ENCODE peak calls at places on chromosomes 3 and 15, in six cellular contexts. S, T, D, K, L and B are unnamed samples.

GRCh38 chr3:120311863-120312794 is 27.1 kb upstream of the GPR156 start:
- DNase-seq in T (no peak), S (no peak), K (no peak), L (no peak), D (no peak), B (no peak)

GRCh38 chr3:67090472-67090871 is 92.4 kb downstream of the KBTBD8 start:
- DNase-seq in T (no peak), L (no peak), K (no peak), D (no peak), S (no peak), B (no peak)

GRCh38 chr3:150240891-150241290 is 167.2 kb upstream of the TSC22D2 start:
- DNase-seq in L (no peak), K (no peak), S (no peak), T (no peak), D (no peak), B (no peak)

GRCh38 chr3:23886311-23886710 is 30.5 kb downstream of the NKIRAS1 start:
- DNase-seq in S (no peak), L (no peak), K (no peak), D (no peak), T (no peak), B (no peak)

GRCh38 chr3:143119009-143119914 is at the start of gene CHST2:
- DNase-seq in D (no peak), K (peak), T (peak), S (peak), L (peak), B (peak)

GRCh38 chr3:186025161-186025560 is 83.7 kb downstream of the ETV5 start:
- DNase-seq in S (no peak), L (no peak), T (no peak), D (no peak), K (no peak), B (no peak)

GRCh38 chr3:114741066-114741465 is 406.0 kb downstream of the ZBTB20 start:
- DNase-seq in L (no peak), S (no peak), T (no peak), D (no peak), K (no peak), B (no peak)

GRCh38 chr3:111610612-111611054 is 15.5 kb upstream of the ZBED2 start:
- DNase-seq in S (no peak), T (no peak), K (no peak), D (no peak), L (no peak), B (no peak)

GRCh38 chr15:68630205-68630555 is 51.4 kb downstream of the CORO2B start:
- DNase-seq in T (no peak), D (no peak), L (no peak), S (no peak), K (no peak), B (no peak)

GRCh38 chr3:134190272-134190671 is 60.4 kb downstream of the RYK start:
- DNase-seq in K (no peak), L (no peak), T (no peak), S (no peak), D (no peak), B (no peak)

GRCh38 chr15:95018888-95019545 is 787.7 kb downstream of the MCTP2 start:
- DNase-seq in L (no peak), K (no peak), T (no peak), S (no peak), D (no peak), B (no peak)

GRCh38 chr15:31297221-31297879 is 29.3 kb upstream of the KLF13 start:
- DNase-seq in T (no peak), K (no peak), S (no peak), D (no peak), L (no peak), B (no peak)

GRCh38 chr15:31391687-31392671 is 65.3 kb downstream of the KLF13 start:
- DNase-seq in S (peak), T (peak), K (peak), D (no peak), L (peak), B (peak)

GRCh38 chr3:99012051-99012450 is 110.6 kb upstream of the DCBLD2 start:
- DNase-seq in K (no peak), T (no peak), D (no peak), S (no peak), L (no peak), B (no peak)

GRCh38 chr15:97759363-97759762 is 201.1 kb upstream of the ARRDC4 start:
- DNase-seq in K (no peak), T (no peak), L (no peak), S (no peak), D (no peak), B (no peak)

GRCh38 chr3:187291512-187292132 is at the start of gene MASP1:
- DNase-seq in T (peak), S (no peak), K (no peak), D (peak), L (no peak), B (no peak)

GRCh38 chr3:50583897-50584296 is 14.6 kb downstream of the HEMK1 start:
- DNase-seq in L (peak), T (peak), S (no peak), K (no peak), D (no peak), B (no peak)

GRCh38 chr3:187315872-187316271 is 24.3 kb upstream of the MASP1 start:
- DNase-seq in S (no peak), K (no peak), T (no peak), L (no peak), D (no peak), B (no peak)

DNA sequence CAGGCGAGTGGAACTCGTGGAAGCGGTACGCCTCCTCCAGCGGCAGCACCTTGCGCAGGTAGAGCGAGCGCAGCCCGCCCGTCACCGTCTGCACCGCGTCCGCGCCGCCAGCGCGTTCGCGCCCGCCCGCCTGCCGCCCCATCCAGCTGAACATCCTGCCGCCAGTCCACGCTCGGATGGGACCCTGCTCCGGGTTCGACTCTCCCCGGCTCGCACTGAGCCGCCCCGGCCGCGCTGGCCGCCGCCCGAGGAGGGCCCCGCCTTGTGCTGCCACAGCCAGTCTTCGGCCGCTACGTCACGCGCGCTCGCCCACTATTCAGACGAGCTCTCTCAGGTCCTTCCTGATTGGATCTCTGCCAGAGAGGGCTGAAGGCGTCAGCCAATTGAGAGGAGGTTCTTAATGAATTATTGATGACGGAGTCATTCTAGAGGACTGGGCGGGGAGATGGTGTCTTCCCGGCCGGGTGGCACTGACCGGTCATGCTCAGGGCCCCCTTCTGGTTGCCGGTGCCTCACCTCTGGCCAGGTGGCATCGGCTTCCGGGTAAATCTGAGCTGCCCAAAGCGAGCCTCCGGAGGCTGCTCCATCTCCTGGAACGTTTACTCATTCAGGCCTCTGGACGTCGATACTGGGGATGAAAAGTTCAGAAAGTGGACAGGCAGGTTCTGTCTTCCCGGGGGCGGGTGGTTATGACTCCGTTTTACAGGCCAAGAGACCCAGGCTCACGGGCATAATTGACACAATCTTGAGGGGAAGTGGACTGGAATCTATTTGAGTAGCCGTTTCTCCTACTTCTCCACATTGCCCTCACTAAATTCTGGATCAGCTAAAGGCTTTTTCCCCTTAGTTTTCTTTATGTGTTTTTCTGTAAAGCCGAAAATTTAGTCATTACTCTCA is at the start of gene EHD4:
- DNase-seq in K (peak), L (peak), D (peak), T (peak), S (peak), B (peak)
- TF ChIP-seq CTCF in K (peak), L (peak), D (peak), T (peak), S (no peak), B (peak)

DNA sequence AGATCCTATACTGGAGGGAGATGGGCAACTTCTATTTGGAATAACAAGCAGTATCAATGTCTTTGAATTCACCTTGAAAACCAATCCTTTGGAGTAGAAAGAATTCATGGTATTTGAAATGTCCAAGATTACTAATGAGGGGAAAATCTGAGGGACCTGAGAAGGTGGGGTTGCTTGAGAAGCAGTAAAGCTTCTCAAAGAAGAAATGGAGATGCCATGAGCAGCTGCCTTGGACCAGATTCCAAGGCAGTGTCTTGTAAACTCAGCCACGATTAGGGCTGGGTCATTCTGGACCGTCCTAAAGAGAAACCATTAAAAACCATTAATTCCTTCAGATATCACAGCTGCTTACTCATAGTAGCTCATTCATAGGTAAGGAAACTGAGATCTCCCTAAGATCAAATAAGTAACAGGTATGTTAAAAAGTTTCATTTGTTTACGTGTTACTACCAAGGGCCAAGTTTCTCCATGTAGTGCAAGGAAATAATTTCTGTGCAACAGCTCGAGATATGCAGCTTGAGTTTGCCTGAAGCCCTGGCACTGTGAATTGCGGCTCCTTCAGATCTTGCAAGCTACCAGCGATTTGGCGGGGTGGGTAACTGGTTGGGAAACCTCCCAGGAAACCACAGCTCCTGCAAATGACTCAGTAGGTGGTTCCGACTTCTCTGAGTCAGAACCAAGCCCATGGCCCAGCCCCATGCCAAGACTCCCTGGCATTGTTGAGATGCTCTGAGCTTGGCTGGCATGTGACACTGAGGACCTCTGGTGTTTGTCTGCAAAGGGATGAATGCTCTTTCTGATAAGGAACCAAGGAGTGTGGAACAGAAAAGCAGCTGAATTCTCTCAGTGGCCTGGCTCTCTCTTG is 296.8 kb downstream of the RORA start:
- DNase-seq in D (no peak), T (peak), L (no peak), S (no peak), K (no peak), B (peak)
- TF ChIP-seq CTCF in D (peak), T (peak), L (peak), S (no peak), K (no peak), B (peak)

GRCh38 chr3:152905631-152906030 is 70.7 kb downstream of the P2RY1 start:
- DNase-seq in L (no peak), T (no peak), K (no peak), D (no peak), S (no peak), B (no peak)

GRCh38 chr3:152910966-152911365 is 76.0 kb downstream of the P2RY1 start:
- DNase-seq in K (no peak), T (no peak), S (no peak), L (no peak), D (no peak), B (no peak)

GRCh38 chr3:152909180-152909883 is 74.4 kb downstream of the P2RY1 start:
- DNase-seq in K (no peak), D (no peak), T (no peak), S (no peak), L (no peak), B (peak)

GRCh38 chr3:152915695-152916094 is 80.8 kb downstream of the P2RY1 start:
- DNase-seq in L (no peak), D (no peak), S (no peak), T (no peak), K (no peak), B (no peak)

GRCh38 chr3:152910211-152910610 is 75.3 kb downstream of the P2RY1 start:
- DNase-seq in S (no peak), K (no peak), L (no peak), D (peak), T (no peak), B (no peak)
- TF ChIP-seq CTCF in S (no peak), K (no peak), L (peak), D (peak), T (no peak), B (peak)

DNA sequence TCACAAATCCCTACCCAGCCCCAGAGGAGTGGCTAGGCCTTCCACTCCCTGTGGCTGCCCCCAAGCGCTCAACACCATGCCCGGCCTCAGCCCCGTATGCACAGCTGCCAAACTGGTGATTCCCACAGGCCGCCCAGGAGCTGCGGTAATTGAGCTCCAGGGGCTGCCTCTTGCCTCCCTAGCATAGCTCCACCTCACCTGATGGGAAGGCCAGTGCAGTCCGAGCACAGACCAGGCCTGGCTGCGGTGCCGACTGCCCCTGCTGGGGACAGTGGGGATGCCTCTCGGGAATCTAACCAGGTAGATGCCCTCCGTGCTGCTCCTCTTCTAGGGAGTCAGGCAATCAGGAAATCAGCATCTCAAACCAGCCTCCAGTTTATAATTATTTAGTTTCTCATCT is 25.9 kb downstream of the SCN5A start:
- DNase-seq in S (no peak), D (peak), T (no peak), K (peak), L (no peak), B (no peak)
- TF ChIP-seq CTCF in S (no peak), D (peak), T (no peak), K (peak), L (no peak), B (no peak)

GRCh38 chr3:61897848-61898247 is 336.5 kb downstream of the PTPRG start:
- DNase-seq in L (no peak), K (no peak), T (no peak), D (no peak), S (no peak), B (no peak)

GRCh38 chr3:61896251-61896650 is 334.9 kb downstream of the PTPRG start:
- DNase-seq in S (no peak), D (no peak), L (no peak), T (no peak), K (no peak), B (no peak)

GRCh38 chr3:61892881-61893280 is 331.5 kb downstream of the PTPRG start:
- DNase-seq in D (no peak), S (no peak), T (no peak), K (no peak), L (no peak), B (no peak)

GRCh38 chr3:61893840-61894566 is 332.6 kb downstream of the PTPRG start:
- DNase-seq in T (no peak), L (no peak), D (no peak), K (no peak), S (no peak), B (no peak)

GRCh38 chr3:61894988-61895935 is 333.9 kb downstream of the PTPRG start:
- DNase-seq in D (peak), T (no peak), K (no peak), S (no peak), L (no peak), B (peak)
- TF ChIP-seq CTCF in D (no peak), T (no peak), K (no peak), S (no peak), L (no peak), B (no peak)

GRCh38 chr3:195582947-195583346 is 793 bp downstream of the APOD start:
- DNase-seq in T (no peak), L (no peak), K (no peak), D (peak), S (no peak), B (no peak)
- TF ChIP-seq CTCF in T (peak), L (no peak), K (peak), D (peak), S (no peak), B (no peak)